ENCODE peak calls at places on chromosome 5, in seven cellular contexts. K, Y, G, Q, R, E and Z are unnamed samples.

GRCh38 chr5:83220331-83220730 is 143.0 kb downstream of the XRCC4 start:
- DNase-seq in Y (no peak), G (no peak), R (peak), Q (peak), K (peak), E (no peak), Z (no peak)

GRCh38 chr5:40413747-40414146 is 266.0 kb upstream of the PTGER4 start:
- DNase-seq in Y (no peak), G (no peak), Q (no peak), K (no peak), E (no peak), R (no peak), Z (no peak)

GRCh38 chr5:113213551-113213971 is 221.2 kb downstream of the TSSK1B start:
- DNase-seq in K (peak), Q (no peak), G (no peak), R (no peak), E (no peak), Y (no peak), Z (peak)

GRCh38 chr5:55913396-55914140 is 62.4 kb downstream of the IL31RA start:
- DNase-seq in K (no peak), G (no peak), E (no peak), Q (no peak), Y (no peak), R (no peak), Z (no peak)

GRCh38 chr5:28217695-28218094 is 1179.3 kb upstream of the CDH9 start:
- DNase-seq in Q (no peak), Y (no peak), E (no peak), K (no peak), G (no peak), R (no peak), Z (no peak)

GRCh38 chr5:53549792-53550191 is 10.6 kb upstream of the NDUFS4 start:
- DNase-seq in Q (no peak), Y (no peak), K (no peak), E (no peak), G (no peak), R (no peak), Z (no peak)

GRCh38 chr5:151213803-151214613 is 9.9 kb downstream of the CCDC69 start:
- DNase-seq in R (peak), E (peak), Y (no peak), G (peak), K (no peak), Q (no peak), Z (peak)

GRCh38 chr5:135375040-135375439 is 24.0 kb downstream of the MACROH2A1 start:
- DNase-seq in R (no peak), Q (no peak), K (no peak), Y (no peak), E (no peak), G (no peak), Z (no peak)

GRCh38 chr5:141514330-141515111 is 25.6 kb downstream of the PCDHGC5 start:
- DNase-seq in Y (no peak), R (peak), G (no peak), K (peak), E (peak), Q (no peak), Z (no peak)

GRCh38 chr5:67494186-67494842 is 297.7 kb upstream of the CD180 start:
- DNase-seq in E (no peak), G (no peak), K (no peak), R (no peak), Y (no peak), Q (no peak), Z (no peak)

GRCh38 chr5:140806834-140807775 is at the start of gene PCDHA4:
- DNase-seq in Q (peak), Y (no peak), E (no peak), K (peak), R (peak), G (peak), Z (no peak)

GRCh38 chr5:133870661-133871060 is 97.8 kb downstream of the C5orf15 start:
- DNase-seq in G (no peak), E (no peak), K (peak), R (no peak), Y (no peak), Q (no peak), Z (no peak)

GRCh38 chr5:38922199-38922598 is 76.4 kb downstream of the OSMR start:
- DNase-seq in Q (peak), G (peak), K (peak), R (peak), Y (peak), E (peak), Z (peak)

GRCh38 chr5:40221796-40222195 is 457.9 kb upstream of the PTGER4 start:
- DNase-seq in K (no peak), Q (no peak), Y (no peak), R (no peak), E (no peak), G (no peak), Z (no peak)

GRCh38 chr5:38888023-38888422 is 42.2 kb downstream of the OSMR start:
- DNase-seq in G (no peak), R (peak), K (peak), Q (no peak), E (no peak), Y (no peak), Z (no peak)

GRCh38 chr5:172633403-172633970 is 7.6 kb upstream of the NEURL1B start:
- DNase-seq in G (no peak), R (no peak), Q (no peak), Y (no peak), E (no peak), K (no peak), Z (no peak)

GRCh38 chr5:151151793-151152192 is 5.8 kb downstream of the ANXA6 start:
- DNase-seq in Q (no peak), Y (no peak), R (no peak), G (no peak), K (no peak), E (no peak), Z (no peak)

GRCh38 chr5:57173318-57174127 is at the start of gene GPBP1:
- DNase-seq in Y (peak), R (peak), K (peak), Q (peak), G (peak), E (peak), Z (peak)

GRCh38 chr5:154520861-154521453 is 42.9 kb upstream of the HAND1 start:
- DNase-seq in G (peak), E (peak), K (peak), R (peak), Y (peak), Q (peak), Z (no peak)

GRCh38 chr5:159951387-159951786 is 35.1 kb downstream of the ADRA1B start:
- DNase-seq in K (peak), R (peak), G (no peak), Q (peak), Y (peak), E (peak), Z (no peak)

GRCh38 chr5:78547731-78548189 is 100.8 kb downstream of the LHFPL2 start:
- DNase-seq in Y (no peak), G (peak), Q (no peak), R (no peak), E (no peak), K (no peak), Z (no peak)

GRCh38 chr5:38290028-38290653 is 31.8 kb downstream of the EGFLAM start:
- DNase-seq in Q (no peak), R (no peak), K (no peak), Y (no peak), E (no peak), G (no peak), Z (no peak)

GRCh38 chr5:60287174-60287771 is 393.7 kb upstream of the PDE4D start:
- DNase-seq in K (peak), Q (peak), Y (peak), R (peak), E (peak), G (peak), Z (peak)

GRCh38 chr5:57736716-57737115 is 254.1 kb upstream of the ACTBL2 start:
- DNase-seq in E (no peak), R (no peak), Y (no peak), Q (no peak), K (no peak), G (no peak), Z (no peak)

GRCh38 chr5:50744761-50745160 is 78.3 kb downstream of the PARP8 start:
- DNase-seq in R (no peak), G (peak), Q (no peak), E (peak), Y (no peak), K (no peak), Z (peak)

GRCh38 chr5:161548472-161549094 is 2.1 kb upstream of the GABRB2 start:
- DNase-seq in E (peak), Y (no peak), R (peak), K (peak), Q (peak), G (peak), Z (no peak)

GRCh38 chr5:108655750-108656450 is 91.8 kb upstream of the FER start:
- DNase-seq in R (no peak), Y (no peak), E (no peak), Q (no peak), K (no peak), G (peak), Z (no peak)
- TF ChIP-seq EZH2phosphoT487 in R (no peak), Y (no peak), E (no peak), Q (no peak), K (no peak), G (peak), Z (no peak)

GRCh38 chr5:15499528-15500325 is at the start of gene FBXL7:
- DNase-seq in R (peak), Y (no peak), G (peak), Q (peak), K (peak), E (no peak), Z (peak)
- TF ChIP-seq EZH2phosphoT487 in R (no peak), Y (no peak), G (no peak), Q (no peak), K (no peak), E (no peak), Z (no peak)

DNA sequence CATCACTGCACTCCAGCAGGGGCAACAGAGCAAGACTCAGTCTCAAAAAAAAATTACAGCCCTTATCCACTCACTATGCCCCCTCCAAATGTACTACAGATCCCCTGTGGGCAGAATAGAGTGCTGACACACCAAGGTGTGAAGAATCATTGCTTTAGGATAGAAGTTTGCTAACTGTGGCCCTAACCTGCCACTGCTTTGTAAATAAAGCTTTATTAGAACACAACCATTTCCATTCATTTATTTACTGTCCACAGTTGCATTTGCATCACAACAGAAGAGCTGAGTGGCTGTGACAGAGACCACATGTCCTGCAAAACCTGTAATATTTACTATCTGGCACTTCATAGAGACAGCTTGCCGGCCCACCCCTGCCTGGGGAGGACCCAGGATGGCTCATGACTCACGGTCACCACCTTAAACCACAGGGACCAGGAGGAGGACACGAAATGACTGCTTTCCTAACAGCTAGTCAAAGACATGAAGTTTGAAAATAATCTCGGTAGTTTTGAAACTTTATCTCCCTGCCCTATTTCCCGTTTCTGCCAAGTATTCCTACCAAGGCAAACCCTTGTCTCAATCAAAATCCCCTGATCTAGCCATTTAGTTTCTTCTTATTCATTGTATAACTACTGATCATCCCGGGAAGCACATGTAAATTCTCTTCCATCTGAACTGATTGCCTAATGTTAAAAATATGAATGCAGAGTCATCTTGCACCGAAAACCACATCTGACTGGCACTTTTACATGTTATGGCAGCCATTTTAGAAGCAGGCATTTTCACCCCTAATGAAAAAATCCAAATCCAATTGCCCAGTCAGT is 206.1 kb downstream of the SLIT3 start:
- DNase-seq in K (no peak), G (no peak), E (no peak), Y (no peak), R (no peak), Q (no peak), Z (no peak)
- TF ChIP-seq EZH2phosphoT487 in K (no peak), G (no peak), E (no peak), Y (no peak), R (no peak), Q (no peak), Z (no peak)

DNA sequence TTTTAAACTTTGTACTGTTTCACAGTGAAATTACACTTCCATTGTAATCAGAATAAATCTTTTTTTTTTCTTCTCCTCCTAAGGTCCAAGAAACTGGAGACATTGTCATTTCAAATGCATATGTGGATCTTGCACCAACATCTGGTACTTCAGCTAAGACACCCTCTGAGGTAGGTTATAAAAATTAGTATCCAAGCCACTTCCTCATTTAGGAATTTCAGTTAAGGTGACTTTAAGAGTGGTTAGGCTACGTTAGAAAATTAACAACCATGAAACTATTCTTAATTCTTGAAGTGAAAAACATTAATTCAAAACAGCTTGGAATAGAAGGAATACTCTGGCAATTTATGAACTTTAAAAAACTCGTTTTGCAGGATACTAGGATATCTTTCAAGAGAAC is 77.5 kb downstream of the HSD17B4 start:
- DNase-seq in K (no peak), Q (no peak), Y (no peak), G (no peak), R (no peak), E (no peak), Z (no peak)
- TF ChIP-seq EZH2phosphoT487 in K (no peak), Q (no peak), Y (no peak), G (no peak), R (no peak), E (no peak), Z (no peak)

DNA sequence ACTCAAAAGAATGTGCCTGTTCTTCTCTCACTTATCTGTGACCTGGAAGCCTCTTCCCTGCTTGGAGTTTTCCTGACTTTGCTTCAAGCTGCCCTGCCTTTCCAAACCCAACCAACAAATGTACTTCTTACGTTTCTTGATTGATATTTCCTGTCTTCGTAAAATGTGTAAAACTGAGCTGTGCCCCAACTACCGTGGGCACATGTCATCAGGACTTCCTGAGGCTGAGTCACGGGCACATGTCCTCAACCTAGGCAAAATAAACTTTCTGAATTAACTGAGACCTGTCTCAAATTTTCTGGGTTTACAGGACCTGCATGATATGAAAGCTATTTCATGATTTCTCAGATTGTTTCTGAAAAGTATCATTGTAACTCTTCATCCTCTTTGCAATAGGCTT is 145.4 kb downstream of the FBXL7 start:
- DNase-seq in K (no peak), Y (no peak), E (no peak), G (no peak), R (peak), Q (no peak), Z (no peak)
- TF ChIP-seq EZH2phosphoT487 in K (no peak), Y (no peak), E (no peak), G (no peak), R (no peak), Q (no peak), Z (no peak)